ENCODE peak calls at places on chromosomes 7 and 10, in four cellular contexts. One of them, this sample, is unnamed.

GRCh38 chr7:125396466-125397151 is 467.0 kb upstream of the POT1 start:
- DNase-seq in erythroblast: peak; percentile 22
- DNase-seq in AG09309: no peak
- DNase-seq in T-helper 1 cell: no peak
- DNase-seq in this sample: no peak

GRCh38 chr7:521221-522070 is 1.8 kb upstream of the PDGFA start:
- DNase-seq in erythroblast: peak; percentile 31
- DNase-seq in AG09309: no peak
- DNase-seq in T-helper 1 cell: no peak
- DNase-seq in this sample: no peak

GRCh38 chr7:39413866-39414668 is 152.1 kb upstream of the YAE1 start:
- DNase-seq in erythroblast: peak; percentile 6
- DNase-seq in AG09309: no peak
- DNase-seq in T-helper 1 cell: no peak
- DNase-seq in this sample: peak; percentile 10

GRCh38 chr7:36083626-36084380 is 69.3 kb upstream of the EEPD1 start:
- DNase-seq in erythroblast: no peak
- DNase-seq in AG09309: no peak
- DNase-seq in T-helper 1 cell: no peak
- DNase-seq in this sample: no peak

GRCh38 chr10:124705817-124706461 is 38.2 kb downstream of the FAM53B start:
- DNase-seq in erythroblast: peak; percentile 56
- DNase-seq in AG09309: no peak
- DNase-seq in T-helper 1 cell: no peak
- DNase-seq in this sample: no peak

GRCh38 chr7:87564290-87564963 is 36.3 kb downstream of the ABCB1 start:
- DNase-seq in erythroblast: peak; percentile 42
- DNase-seq in AG09309: no peak
- DNase-seq in T-helper 1 cell: no peak
- DNase-seq in this sample: no peak

GRCh38 chr7:49775065-49775948 is 1.9 kb downstream of the VWC2 start:
- DNase-seq in erythroblast: no peak
- DNase-seq in AG09309: no peak
- DNase-seq in T-helper 1 cell: no peak
- DNase-seq in this sample: no peak

GRCh38 chr10:19710600-19710999 is 105.6 kb upstream of the PLXDC2 start:
- DNase-seq in erythroblast: no peak
- DNase-seq in AG09309: no peak
- DNase-seq in T-helper 1 cell: no peak
- DNase-seq in this sample: no peak

GRCh38 chr7:73844848-73845460 is 2.6 kb upstream of the METTL27 start:
- DNase-seq in erythroblast: no peak
- DNase-seq in AG09309: peak; percentile 46
- DNase-seq in T-helper 1 cell: no peak
- DNase-seq in this sample: no peak

GRCh38 chr7:105014725-105015630 is 973 bp downstream of the KMT2E start:
- DNase-seq in erythroblast: peak; percentile 84
- DNase-seq in AG09309: no peak
- DNase-seq in T-helper 1 cell: peak; percentile 30
- DNase-seq in this sample: no peak

GRCh38 chr10:35884657-35885071 is 242.6 kb upstream of the FZD8 start:
- DNase-seq in erythroblast: no peak
- DNase-seq in AG09309: no peak
- DNase-seq in T-helper 1 cell: no peak
- DNase-seq in this sample: no peak

GRCh38 chr7:134553976-134554375 is 5.1 kb downstream of the AKR1B15 start:
- DNase-seq in erythroblast: no peak
- DNase-seq in AG09309: no peak
- DNase-seq in T-helper 1 cell: no peak
- DNase-seq in this sample: no peak

GRCh38 chr7:117946201-117946633 is 73.0 kb upstream of the CTTNBP2 start:
- DNase-seq in erythroblast: no peak
- DNase-seq in AG09309: no peak
- DNase-seq in T-helper 1 cell: no peak
- DNase-seq in this sample: no peak

GRCh38 chr10:25972631-25973030 is 38.6 kb downstream of the MYO3A start:
- DNase-seq in erythroblast: no peak
- DNase-seq in AG09309: no peak
- DNase-seq in T-helper 1 cell: no peak
- DNase-seq in this sample: no peak

GRCh38 chr10:85524001-85524400 is 842.6 kb downstream of the GRID1 start:
- DNase-seq in erythroblast: no peak
- DNase-seq in AG09309: no peak
- DNase-seq in T-helper 1 cell: no peak
- DNase-seq in this sample: no peak

GRCh38 chr10:127774771-127775559 is 38.0 kb downstream of the FOXI2 start:
- DNase-seq in erythroblast: no peak
- DNase-seq in AG09309: no peak
- DNase-seq in T-helper 1 cell: no peak
- DNase-seq in this sample: no peak